ENCODE peak calls at places on chromosomes 5 and 9, in seven cellular contexts. L is activated CD4-positive, alpha-beta T cell treated with anti-CD3 and anti-CD28 coated beads, Interleukin-2, amount 10 ng/mL, durations not matched to agents 7 days and 5 days; B is BJ; D is mesendoderm; G is cardiac muscle cell; V is effector CD4-positive, alpha-beta T cell; O is activated naive CD4-positive, alpha-beta T cell. R is an unnamed sample.

GRCh38 chr9:132348676-132349075 is 6.1 kb downstream of the SETX start:
- DNase-seq in L (no peak), B (no peak), D (no peak), G (no peak), V (no peak), O (no peak), R (no peak)

GRCh38 chr9:27520986-27521385 is 3.1 kb upstream of the IFNK start:
- DNase-seq in L (no peak), B (no peak), D (no peak), G (no peak), V (no peak), O (no peak), R (no peak)

GRCh38 chr5:150313921-150314716 is 11.4 kb upstream of the ARSI start:
- DNase-seq in L (no peak), B (no peak), D (no peak), G (no peak), V (no peak), O (no peak), R (no peak)

GRCh38 chr9:134655101-134655500 is 13.5 kb downstream of the COL5A1 start:
- DNase-seq in L (no peak), B (no peak), D (no peak), G (no peak), V (no peak), O (no peak), R (no peak)

GRCh38 chr5:178941361-178941760 is 363 bp downstream of the ZNF454 start:
- DNase-seq in L (no peak), B (no peak), D (no peak), G (no peak), V (no peak), O (no peak), R (peak; percentile 45)

GRCh38 chr9:134892820-134893420 is 12.3 kb downstream of the FCN2 start:
- DNase-seq in L (no peak), B (no peak), D (no peak), G (no peak), V (no peak), O (no peak), R (peak; percentile 2)

GRCh38 chr5:151068571-151069197 is 12.2 kb downstream of the TNIP1 start:
- DNase-seq in L (no peak), B (no peak), D (no peak), G (no peak), V (no peak), O (no peak), R (no peak)

GRCh38 chr5:3601929-3602712 is 6.5 kb downstream of the IRX1 start:
- DNase-seq in L (no peak), B (no peak), D (peak; percentile 19), G (peak; percentile 49), V (no peak), O (no peak), R (no peak)

GRCh38 chr9:120902824-120903608 is 23.6 kb downstream of the TRAF1 start:
- DNase-seq in L (no peak), B (no peak), D (no peak), G (no peak), V (no peak), O (no peak), R (no peak)

GRCh38 chr9:115261656-115262081 is 143.7 kb upstream of the TNC start:
- DNase-seq in L (no peak), B (no peak), D (no peak), G (no peak), V (no peak), O (no peak), R (no peak)

GRCh38 chr9:14251146-14252071 is 62.5 kb downstream of the NFIB start:
- DNase-seq in L (no peak), B (no peak), D (peak; percentile 93), G (no peak), V (no peak), O (no peak), R (peak; percentile 55)

GRCh38 chr5:72328172-72328571 is 8.0 kb downstream of the PTCD2 start:
- DNase-seq in L (no peak), B (no peak), D (no peak), G (no peak), V (no peak), O (no peak), R (peak; percentile 21)

GRCh38 chr5:141672856-141673813 is 8.9 kb downstream of the ARAP3 start:
- DNase-seq in L (no peak), B (no peak), D (no peak), G (no peak), V (no peak), O (no peak), R (no peak)

GRCh38 chr5:42013561-42013960 is 88.5 kb downstream of the FBXO4 start:
- DNase-seq in L (no peak), B (no peak), D (no peak), G (no peak), V (no peak), O (no peak), R (no peak)

GRCh38 chr5:135037519-135038201 is 3.6 kb upstream of the PITX1 start:
- DNase-seq in L (no peak), B (no peak), D (no peak), G (no peak), V (no peak), O (no peak), R (no peak)

GRCh38 chr9:113302792-113303418 is at the start of gene RNF183:
- DNase-seq in L (no peak), B (no peak), D (no peak), G (no peak), V (no peak), O (no peak), R (no peak)

GRCh38 chr9:36826581-36826980 is 207.5 kb downstream of the PAX5 start:
- DNase-seq in L (no peak), B (no peak), D (no peak), G (no peak), V (no peak), O (no peak), R (no peak)

GRCh38 chr9:69085523-69086283 is 50.2 kb downstream of the FXN start:
- DNase-seq in L (no peak), B (peak; percentile 31), D (peak; percentile 29), G (no peak), V (no peak), O (no peak), R (no peak)

GRCh38 chr5:74361406-74362358 is 278.8 kb downstream of the ENC1 start:
- DNase-seq in L (no peak), B (no peak), D (no peak), G (no peak), V (no peak), O (no peak), R (no peak)

GRCh38 chr5:124908603-124909451 is 162.4 kb upstream of the ZNF608 start:
- DNase-seq in L (no peak), B (no peak), D (peak; percentile 91), G (peak; percentile 69), V (no peak), O (no peak), R (no peak)

GRCh38 chr9:92535940-92536850 is at the start of gene ECM2:
- DNase-seq in L (no peak), B (peak; percentile 48), D (no peak), G (no peak), V (no peak), O (no peak), R (no peak)

GRCh38 chr5:168467755-168468280 is 18.5 kb upstream of the RARS1 start:
- DNase-seq in L (no peak), B (no peak), D (no peak), G (no peak), V (no peak), O (no peak), R (peak; percentile 57)

GRCh38 chr5:163861670-163862069 is 356.3 kb downstream of the MAT2B start:
- DNase-seq in L (no peak), B (no peak), D (no peak), G (no peak), V (no peak), O (no peak), R (no peak)

GRCh38 chr9:42388146-42388690 is 204.8 kb downstream of the SPATA31A6 start:
- DNase-seq in L (no peak), B (no peak), D (peak; percentile 38), G (no peak), V (no peak), O (no peak), R (no peak)

GRCh38 chr9:128216781-128217553 is 13.8 kb downstream of the DNM1 start:
- DNase-seq in L (no peak), B (no peak), D (no peak), G (no peak), V (no peak), O (no peak), R (no peak)

GRCh38 chr9:137278061-137278912 is 761 bp downstream of the TOR4A start:
- DNase-seq in L (no peak), B (no peak), D (no peak), G (no peak), V (no peak), O (no peak), R (no peak)

GRCh38 chr9:98009926-98010325 is 26.8 kb downstream of the ANP32B start:
- DNase-seq in L (no peak), B (peak; percentile 35), D (no peak), G (no peak), V (no peak), O (no peak), R (no peak)

GRCh38 chr5:110021251-110021650 is 331.5 kb downstream of the MAN2A1 start:
- DNase-seq in L (no peak), B (no peak), D (no peak), G (no peak), V (no peak), O (no peak), R (no peak)

GRCh38 chr5:103262422-103262871 is 3.9 kb downstream of the MACIR start:
- DNase-seq in L (no peak), B (no peak), D (no peak), G (no peak), V (no peak), O (no peak), R (no peak)

GRCh38 chr5:31701642-31702041 is 62.7 kb downstream of the PDZD2 start:
- DNase-seq in L (no peak), B (no peak), D (peak; percentile 47), G (no peak), V (no peak), O (no peak), R (peak; percentile 46)

GRCh38 chr9:125268394-125269013 is 6.9 kb downstream of the GAPVD1 start:
- DNase-seq in L (no peak), B (no peak), D (no peak), G (no peak), V (no peak), O (no peak), R (no peak)